ENCODE peak calls at places on chromosome 4, in four cellular contexts. R, Z, K and M are unnamed samples.
A peak's percentile ranks its signal among the peaks of the same experiment; 100 is the strongest.

GRCh38 chr4:83107636-83108035 is 6.9 kb downstream of the PLAC8 start:
- DNase-seq in R (no peak), Z (no peak), K (no peak), M (no peak)

GRCh38 chr4:144683516-144683915 is 37.6 kb downstream of the HHIP start:
- DNase-seq in R (no peak), Z (no peak), K (no peak), M (no peak)

GRCh38 chr4:54054501-54054900 is 9.9 kb downstream of the CHIC2 start:
- DNase-seq in R (no peak), Z (no peak), K (no peak), M (no peak)

GRCh38 chr4:47528651-47529050 is 43.6 kb downstream of the ATP10D start:
- DNase-seq in R (no peak), Z (no peak), K (peak; percentile 28), M (no peak)

GRCh38 chr4:154982187-154983047 is 201.3 kb downstream of the RBM46 start:
- DNase-seq in R (no peak), Z (peak; percentile 80), K (peak; percentile 86), M (peak; percentile 1)

GRCh38 chr4:10094841-10095240 is 21.8 kb downstream of the WDR1 start:
- DNase-seq in R (no peak), Z (no peak), K (no peak), M (no peak)

GRCh38 chr4:139672732-139673131 is 7.1 kb downstream of the MGST2 start:
- DNase-seq in R (no peak), Z (no peak), K (no peak), M (no peak)

GRCh38 chr4:151745727-151746231 is 15.0 kb downstream of the GATB start:
- DNase-seq in R (no peak), Z (no peak), K (peak; percentile 23), M (no peak)

GRCh38 chr4:187236491-187236890 is 512.8 kb upstream of the FAT1 start:
- DNase-seq in R (no peak), Z (no peak), K (peak; percentile 81), M (peak; percentile 60)

GRCh38 chr4:165560941-165561340 is 182.1 kb downstream of the CPE start:
- DNase-seq in R (no peak), Z (no peak), K (no peak), M (peak; percentile 8)

GRCh38 chr4:139876328-139876941 is 210.8 kb downstream of the MGST2 start:
- DNase-seq in R (no peak), Z (no peak), K (no peak), M (no peak)

GRCh38 chr4:122602277-122603142 is 18.4 kb downstream of the IL21 start:
- DNase-seq in R (no peak), Z (no peak), K (peak; percentile 72), M (no peak)

GRCh38 chr4:79607979-79608378 is 200.0 kb upstream of the GK2 start:
- DNase-seq in R (no peak), Z (no peak), K (no peak), M (no peak)

GRCh38 chr4:126820631-126821030 is 812.1 kb upstream of the INTU start:
- DNase-seq in R (no peak), Z (no peak), K (no peak), M (no peak)

GRCh38 chr4:82515705-82516104 is 46.1 kb downstream of the TMEM150C start:
- DNase-seq in R (no peak), Z (no peak), K (peak; percentile 67), M (peak; percentile 87)

GRCh38 chr4:185396724-185397402 is at the start of gene ANKRD37:
- DNase-seq in R (no peak), Z (no peak), K (no peak), M (no peak)

GRCh38 chr4:177448850-177449249 is 6.6 kb upstream of the AGA start:
- DNase-seq in R (no peak), Z (no peak), K (peak; percentile 83), M (no peak)

GRCh38 chr4:54898941-54899340 is 226.5 kb downstream of the KDR start:
- DNase-seq in R (no peak), Z (no peak), K (no peak), M (no peak)

GRCh38 chr4:30945586-30945985 is 225.4 kb downstream of the PCDH7 start:
- DNase-seq in R (no peak), Z (no peak), K (peak; percentile 21), M (no peak)

GRCh38 chr4:114040319-114041116 is 61.1 kb upstream of the ARSJ start:
- DNase-seq in R (no peak), Z (no peak), K (peak; percentile 15), M (no peak)

GRCh38 chr4:106704253-106704870 is 331.8 kb downstream of the DKK2 start:
- DNase-seq in R (no peak), Z (no peak), K (no peak), M (no peak)

GRCh38 chr4:110487873-110488272 is 11.9 kb downstream of the ENPEP start:
- DNase-seq in R (no peak), Z (no peak), K (peak; percentile 58), M (no peak)

GRCh38 chr4:166019441-166019840 is 146.4 kb downstream of the TLL1 start:
- DNase-seq in R (no peak), Z (no peak), K (no peak), M (no peak)

GRCh38 chr4:169117591-169118081 is 107.6 kb upstream of the CBR4 start:
- DNase-seq in R (no peak), Z (no peak), K (peak; percentile 79), M (no peak)

GRCh38 chr4:83282049-83282535 is 2.5 kb downstream of the COQ2 start:
- DNase-seq in R (no peak), Z (no peak), K (peak; percentile 86), M (no peak)

GRCh38 chr4:156970501-156971167 is 965 bp downstream of the PDGFC start:
- DNase-seq in R (peak; percentile 87), Z (peak; percentile 82), K (peak; percentile 86), M (peak; percentile 67)

GRCh38 chr4:149702414-149703108 is 113.1 kb downstream of the IQCM start:
- DNase-seq in R (no peak), Z (no peak), K (no peak), M (no peak)

GRCh38 chr4:149701733-149702132 is 113.9 kb downstream of the IQCM start:
- DNase-seq in R (no peak), Z (no peak), K (no peak), M (no peak)

GRCh38 chr4:149699642-149700041 is 116.0 kb downstream of the IQCM start:
- DNase-seq in R (no peak), Z (no peak), K (no peak), M (no peak)

DNA sequence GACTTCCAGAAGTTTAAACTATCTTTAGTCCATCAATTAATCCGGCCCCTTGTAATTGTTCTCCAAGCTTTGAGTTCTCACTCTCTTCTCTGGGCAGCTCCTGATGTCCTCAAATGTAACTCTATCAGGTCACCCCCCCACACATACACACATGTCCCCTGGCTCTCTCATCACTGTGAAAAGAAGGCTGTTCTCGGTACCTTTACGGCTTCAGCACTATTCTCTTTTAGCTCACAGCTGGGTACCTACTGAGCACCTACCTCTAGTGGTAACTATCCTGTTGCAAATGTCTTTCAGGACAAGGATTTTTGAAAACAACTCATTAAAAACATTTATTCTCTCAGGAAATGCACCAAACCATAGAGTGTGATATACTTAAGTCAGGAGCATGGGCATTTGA is 115.4 kb downstream of the IQCM start:
- DNase-seq in R (no peak), Z (no peak), K (no peak), M (no peak)
- H3K36me3 ChIP-seq in R (no peaks in the 10 kb centered on the region), Z (no peaks in the 10 kb centered on the region), K (no peaks in the 10 kb centered on the region), M (no peaks in the 10 kb centered on the region)

GRCh38 chr4:129117705-129118104 is 21.8 kb downstream of the C4orf33 start:
- DNase-seq in R (no peak), Z (no peak), K (no peak), M (no peak)
- H3K4me3 ChIP-seq in R (no peak overlapping the region), Z (no peak overlapping the region), K (no peak overlapping the region), M (no peak overlapping the region)

DNA sequence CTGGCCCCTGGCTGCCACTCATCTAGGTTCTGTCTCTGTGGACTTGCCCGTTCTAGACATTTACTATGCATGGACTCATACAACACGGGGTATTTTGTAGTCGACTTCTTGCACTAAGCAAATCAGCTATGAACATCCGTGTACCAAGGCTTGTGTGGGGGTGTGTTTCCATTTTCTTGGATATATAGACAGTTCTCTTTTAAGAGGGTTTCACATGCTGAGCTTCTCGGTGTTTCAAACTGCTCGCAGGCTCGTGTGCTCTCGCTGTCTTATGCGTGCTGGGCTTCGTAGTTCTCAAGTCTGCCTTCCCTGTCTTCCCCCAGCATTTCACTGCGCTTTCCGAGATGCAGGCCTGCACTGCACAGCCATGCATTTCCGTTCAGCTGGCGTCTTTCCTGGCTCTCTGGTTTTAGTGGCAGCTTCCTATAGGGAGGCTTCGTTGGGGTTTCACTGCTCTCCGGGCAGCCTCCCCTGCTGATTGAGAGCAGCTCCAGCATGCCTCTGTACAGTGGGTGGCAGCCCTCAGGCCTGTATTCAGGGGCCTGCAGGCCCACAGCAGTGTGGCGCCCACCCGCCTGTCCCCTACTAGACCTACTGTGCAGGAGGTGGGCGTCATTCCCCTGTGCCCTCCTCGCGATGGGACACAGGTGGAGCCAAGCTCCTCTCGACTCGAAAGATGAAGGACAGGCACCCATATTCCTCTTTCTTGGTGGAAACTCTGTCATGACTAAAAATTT is 27.6 kb downstream of the ZBTB49 start:
- DNase-seq in R (peak; percentile 34), Z (no peak), K (no peak), M (no peak)
- H3K36me3 ChIP-seq in R (peaks cover 44% of the 10 kb centered on the region), Z (peaks cover 95% of the 10 kb centered on the region), K (peaks cover 61% of the 10 kb centered on the region), M (no peaks in the 10 kb centered on the region)

DNA sequence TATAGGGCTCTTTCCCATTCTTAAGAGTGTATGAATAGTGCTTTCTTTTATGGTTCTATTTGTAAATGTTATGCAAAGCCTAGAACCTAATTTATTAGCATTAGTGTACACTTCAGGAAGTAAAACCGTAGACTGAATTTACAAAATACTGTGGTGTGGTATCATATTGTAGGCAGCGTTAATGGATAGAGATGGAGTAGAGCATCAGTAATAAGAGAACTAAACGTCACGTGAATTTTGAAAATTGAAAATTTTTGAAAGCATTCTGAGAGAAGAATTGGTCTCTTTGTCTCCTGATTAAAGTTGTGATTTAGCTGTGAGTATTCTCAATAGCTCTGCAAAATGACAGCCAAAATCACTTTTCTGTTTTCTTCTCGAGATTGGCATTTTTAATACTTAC is 2.9 kb downstream of the STIM2 start:
- DNase-seq in R (no peak), Z (no peak), K (no peak), M (no peak)
- H3K4me3 ChIP-seq in R (no peak overlapping the region), Z (no peak overlapping the region), K (no peak overlapping the region), M (peak overlapping the region; percentile 55)